ENCODE peak calls at places on chromosomes 13 and 19, in six cellular contexts. One of them, this sample, is unnamed.
A peak's percentile ranks its signal among the peaks of the same experiment; 100 is the strongest.

GRCh38 chr13:44573790-44574465 is 2.2 kb downstream of the TSC22D1 start:
- DNase-seq in HCT116: no peak
- DNase-seq in K562: peak; percentile 9
- DNase-seq in HepG2: peak; percentile 11
- DNase-seq in GM12878: no peak
- DNase-seq in H1: no peak
- DNase-seq in this sample: peak; percentile 27

GRCh38 chr13:112249644-112250610 is 126.2 kb upstream of the SPACA7 start:
- DNase-seq in HCT116: no peak
- DNase-seq in K562: no peak
- DNase-seq in HepG2: no peak
- DNase-seq in GM12878: no peak
- DNase-seq in H1: peak; percentile 42
- DNase-seq in this sample: no peak

GRCh38 chr13:62040078-62040477 is 624.4 kb upstream of the PCDH20 start:
- DNase-seq in HCT116: no peak
- DNase-seq in K562: no peak
- DNase-seq in HepG2: no peak
- DNase-seq in GM12878: no peak
- DNase-seq in H1: no peak
- DNase-seq in this sample: no peak

GRCh38 chr19:14361824-14362223 is 19.4 kb upstream of the ADGRE5 start:
- DNase-seq in HCT116: no peak
- DNase-seq in K562: peak; percentile 62
- DNase-seq in HepG2: no peak
- DNase-seq in GM12878: no peak
- DNase-seq in H1: peak; percentile 75
- DNase-seq in this sample: peak; percentile 63

GRCh38 chr13:83325454-83325853 is 556.8 kb downstream of the SLITRK1 start:
- DNase-seq in HCT116: no peak
- DNase-seq in K562: no peak
- DNase-seq in HepG2: no peak
- DNase-seq in GM12878: no peak
- DNase-seq in H1: no peak
- DNase-seq in this sample: no peak

GRCh38 chr13:114025432-114026127 is 51.7 kb upstream of the C13orf46 start:
- DNase-seq in HCT116: no peak
- DNase-seq in K562: no peak
- DNase-seq in HepG2: no peak
- DNase-seq in GM12878: no peak
- DNase-seq in H1: no peak
- DNase-seq in this sample: peak; percentile 85

GRCh38 chr19:33204136-33204973 is 10.2 kb downstream of the LRP3 start:
- DNase-seq in HCT116: no peak
- DNase-seq in K562: no peak
- DNase-seq in HepG2: no peak
- DNase-seq in GM12878: no peak
- DNase-seq in H1: no peak
- DNase-seq in this sample: peak; percentile 21

GRCh38 chr13:51785592-51786424 is 18.2 kb downstream of the DHRS12 start:
- DNase-seq in HCT116: no peak
- DNase-seq in K562: peak; percentile 10
- DNase-seq in HepG2: no peak
- DNase-seq in GM12878: no peak
- DNase-seq in H1: no peak
- DNase-seq in this sample: peak; percentile 85

GRCh38 chr13:61410669-61411297 is 4.9 kb downstream of the PCDH20 start:
- DNase-seq in HCT116: peak; percentile 2
- DNase-seq in K562: no peak
- DNase-seq in HepG2: peak; percentile 5
- DNase-seq in GM12878: no peak
- DNase-seq in H1: no peak
- DNase-seq in this sample: peak; percentile 44

GRCh38 chr19:17757125-17757524 is 5.8 kb downstream of the FCHO1 start:
- DNase-seq in HCT116: no peak
- DNase-seq in K562: no peak
- DNase-seq in HepG2: no peak
- DNase-seq in GM12878: no peak
- DNase-seq in H1: no peak
- DNase-seq in this sample: peak; percentile 76

GRCh38 chr13:76027131-76027530 is 391.0 kb downstream of the LMO7 start:
- DNase-seq in HCT116: no peak
- DNase-seq in K562: no peak
- DNase-seq in HepG2: no peak
- DNase-seq in GM12878: no peak
- DNase-seq in H1: no peak
- DNase-seq in this sample: no peak

GRCh38 chr13:76023644-76024043 is 387.5 kb downstream of the LMO7 start:
- DNase-seq in HCT116: no peak
- DNase-seq in K562: no peak
- DNase-seq in HepG2: no peak
- DNase-seq in GM12878: no peak
- DNase-seq in H1: no peak
- DNase-seq in this sample: no peak

GRCh38 chr13:76020421-76020955 is 384.4 kb downstream of the LMO7 start:
- DNase-seq in HCT116: no peak
- DNase-seq in K562: no peak
- DNase-seq in HepG2: no peak
- DNase-seq in GM12878: no peak
- DNase-seq in H1: no peak
- DNase-seq in this sample: no peak

GRCh38 chr13:76025392-76025791 is 389.3 kb downstream of the LMO7 start:
- DNase-seq in HCT116: no peak
- DNase-seq in K562: no peak
- DNase-seq in HepG2: no peak
- DNase-seq in GM12878: no peak
- DNase-seq in H1: no peak
- DNase-seq in this sample: no peak

DNA sequence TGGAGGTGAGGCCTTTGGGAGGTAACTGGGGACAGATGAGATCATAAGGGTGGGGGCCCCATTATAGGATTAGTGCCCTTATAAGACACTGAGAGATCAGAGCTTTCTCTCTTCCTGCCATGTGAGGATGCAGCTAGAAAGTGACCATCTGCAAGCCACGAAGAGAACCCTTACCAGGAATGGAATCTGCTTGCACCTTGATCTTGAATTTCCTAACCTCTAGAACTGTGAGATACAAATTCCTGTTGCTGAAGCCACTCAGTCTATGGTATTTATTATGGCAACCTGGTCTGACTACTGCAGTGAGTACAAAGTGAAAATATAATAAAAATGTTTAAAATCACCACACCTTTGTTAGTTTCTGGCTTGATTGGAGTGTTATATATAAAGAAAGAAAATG is 388.0 kb downstream of the LMO7 start:
- DNase-seq in HCT116: no peak
- DNase-seq in K562: no peak
- DNase-seq in HepG2: no peak
- DNase-seq in GM12878: no peak
- DNase-seq in H1: no peak
- DNase-seq in this sample: no peak
- H2AFZ ChIP-seq in HCT116: no peak overlapping the region
- H2AFZ ChIP-seq in K562: peak overlapping the region; percentile 33
- H2AFZ ChIP-seq in HepG2: no peak overlapping the region
- H2AFZ ChIP-seq in GM12878: no peak overlapping the region
- H2AFZ ChIP-seq in H1: no peak overlapping the region
- H2AFZ ChIP-seq in this sample: no peak overlapping the region

GRCh38 chr19:4543856-4544647 is 4.2 kb upstream of the LRG1 start:
- DNase-seq in HCT116: no peak
- DNase-seq in K562: no peak
- DNase-seq in HepG2: no peak
- DNase-seq in GM12878: no peak
- DNase-seq in H1: no peak
- DNase-seq in this sample: no peak

GRCh38 chr19:4550479-4551050 is 8.9 kb downstream of the SEMA6B start:
- DNase-seq in HCT116: no peak
- DNase-seq in K562: no peak
- DNase-seq in HepG2: no peak
- DNase-seq in GM12878: no peak
- DNase-seq in H1: no peak
- DNase-seq in this sample: no peak

GRCh38 chr19:4548238-4548584 is 8.4 kb upstream of the LRG1 start:
- DNase-seq in HCT116: no peak
- DNase-seq in K562: no peak
- DNase-seq in HepG2: no peak
- DNase-seq in GM12878: no peak
- DNase-seq in H1: no peak
- DNase-seq in this sample: peak; percentile 38

GRCh38 chr19:4550018-4550417 is 9.5 kb downstream of the SEMA6B start:
- DNase-seq in HCT116: no peak
- DNase-seq in K562: no peak
- DNase-seq in HepG2: no peak
- DNase-seq in GM12878: no peak
- DNase-seq in H1: no peak
- DNase-seq in this sample: no peak

DNA sequence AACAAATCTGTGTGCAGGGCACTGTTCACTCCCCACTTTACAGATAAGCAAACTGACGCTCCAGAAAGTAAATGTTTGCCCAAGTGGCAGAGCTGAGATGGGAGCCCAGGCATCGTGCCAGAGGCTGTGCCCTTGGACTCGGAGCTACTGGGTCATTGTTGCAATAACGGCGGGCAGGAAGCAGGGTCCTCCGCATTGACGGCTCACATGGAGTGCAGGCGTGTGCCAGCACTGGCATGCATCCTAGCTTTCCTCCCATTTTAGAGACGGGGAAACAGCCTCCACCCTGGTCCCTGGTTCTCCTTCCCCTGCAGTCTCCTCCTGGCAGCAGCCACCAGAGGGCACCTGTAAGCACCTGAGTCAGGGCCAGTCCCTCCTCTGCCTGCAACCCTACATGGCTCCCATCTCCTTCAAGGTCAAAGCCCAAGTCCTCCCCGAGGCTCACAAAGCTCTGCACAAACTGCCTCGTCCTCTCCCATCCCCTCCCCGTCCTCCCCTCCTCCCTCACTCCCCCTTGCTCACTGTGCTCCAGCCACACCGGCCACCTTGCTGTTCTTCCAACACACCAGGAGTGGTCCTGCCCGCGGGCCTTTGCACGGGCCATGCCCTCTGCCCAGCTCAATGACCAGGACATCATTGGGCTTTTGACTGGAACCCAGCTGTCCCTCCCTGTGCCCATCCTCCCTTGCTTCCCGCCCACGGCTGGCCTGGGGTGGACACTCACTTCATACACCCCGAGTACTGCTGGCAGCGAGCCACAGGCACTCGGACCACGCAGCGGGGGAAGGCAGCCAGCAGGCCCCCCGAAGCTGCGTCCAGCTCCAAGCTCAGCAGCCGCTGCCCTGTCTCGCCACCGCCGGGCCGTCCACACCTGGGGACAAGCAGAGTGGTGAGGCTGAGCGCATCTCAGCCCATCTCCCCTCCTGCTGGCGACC is 7.7 kb upstream of the LRG1 start:
- DNase-seq in HCT116: no peak
- DNase-seq in K562: no peak
- DNase-seq in HepG2: no peak
- DNase-seq in GM12878: no peak
- DNase-seq in H1: no peak
- DNase-seq in this sample: peak; percentile 59
- TF ChIP-seq SIN3A in HCT116: no peak
- TF ChIP-seq SIN3A in K562: no peak
- TF ChIP-seq SIN3A in HepG2: no peak
- TF ChIP-seq SIN3A in GM12878: no peak
- TF ChIP-seq SIN3A in H1: no peak
- TF ChIP-seq SIN3A in this sample: no peak

GRCh38 chr19:20660473-20660872 is 898 bp downstream of the ZNF626 start:
- DNase-seq in HCT116: no peak
- DNase-seq in K562: no peak
- DNase-seq in HepG2: no peak
- DNase-seq in GM12878: no peak
- DNase-seq in H1: no peak
- DNase-seq in this sample: peak; percentile 15
- H2AFZ ChIP-seq in HCT116: no peak overlapping the region
- H2AFZ ChIP-seq in K562: peak overlapping the region; percentile 40
- H2AFZ ChIP-seq in HepG2: no peak overlapping the region
- H2AFZ ChIP-seq in GM12878: no peak overlapping the region
- H2AFZ ChIP-seq in H1: no peak overlapping the region
- H2AFZ ChIP-seq in this sample: peak overlapping the region; percentile 89

DNA sequence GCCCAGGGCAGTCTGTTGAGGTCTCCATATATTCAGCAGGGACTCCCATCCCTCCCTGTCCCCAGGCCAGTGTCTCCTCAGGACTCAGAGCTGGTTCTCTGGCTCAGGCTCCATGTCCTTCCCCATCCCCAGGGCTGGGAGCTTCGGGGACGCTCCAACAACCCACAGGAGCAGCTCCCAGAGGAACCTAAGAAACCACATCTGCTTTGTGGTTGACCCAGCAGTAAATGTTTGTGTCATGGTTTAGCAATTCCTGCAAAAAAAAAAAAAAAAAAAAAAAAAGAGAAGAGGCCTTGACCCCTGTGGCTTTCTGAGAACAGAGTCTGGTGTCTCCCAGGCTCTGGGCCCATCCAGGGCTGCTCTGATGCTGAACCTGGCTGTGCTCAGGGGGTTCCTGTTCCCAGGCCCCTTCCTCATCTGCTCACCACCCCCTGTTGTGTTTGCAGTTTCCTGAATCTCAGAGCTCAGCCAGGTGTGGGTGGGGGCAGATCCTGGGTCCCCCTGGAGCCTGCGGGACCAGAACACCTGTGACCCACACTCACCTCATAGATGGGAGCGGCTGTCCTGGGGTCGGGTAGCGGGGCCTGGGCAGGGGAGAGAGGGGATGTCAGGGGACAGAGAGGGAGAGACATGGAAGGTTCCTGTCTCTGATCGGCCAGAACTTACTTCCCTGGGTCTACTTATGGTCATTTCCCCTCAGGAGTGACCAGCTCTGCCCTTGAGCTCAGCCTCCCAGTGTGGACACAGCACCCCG is 25.2 kb upstream of the CEACAM1 start:
- DNase-seq in HCT116: no peak
- DNase-seq in K562: no peak
- DNase-seq in HepG2: peak; percentile 40
- DNase-seq in GM12878: no peak
- DNase-seq in H1: no peak
- DNase-seq in this sample: no peak
- TF ChIP-seq SIN3A in HCT116: no peak
- TF ChIP-seq SIN3A in K562: no peak
- TF ChIP-seq SIN3A in HepG2: no peak
- TF ChIP-seq SIN3A in GM12878: no peak
- TF ChIP-seq SIN3A in H1: no peak
- TF ChIP-seq SIN3A in this sample: no peak